ENCODE peak calls at places on chromosomes 1 and 21, in ten cellular contexts. E is activated CD4-positive, CD25-positive, alpha-beta regulatory T cell treated with anti-CD3 and anti-CD28 coated beads, Interleukin-2, amount 50 U/mL, for 72 hours; I is choroid plexus epithelial cell; S is NCI-H1105 treated with DMSO at 0.1 percent for 48 hours; U is mammary epithelial cell; P is T follicular helper cell; C is type B pancreatic cell; F is IMR-90; Q is non-pigmented ciliary epithelial cell; Y is ACHN. X is an unnamed sample.

GRCh38 chr21:38869946-38870345 is 64.2 kb downstream of the ETS2 start:
- DNase-seq in E (no peak), I (peak), S (no peak), U (no peak), P (no peak), C (no peak), F (peak), Q (no peak), Y (no peak), X (no peak)

GRCh38 chr1:109379422-109379821 is 18.3 kb downstream of the SORT1 start:
- DNase-seq in E (no peak), I (peak), S (no peak), U (no peak), P (no peak), C (no peak), F (peak), Q (no peak), Y (no peak), X (no peak)

GRCh38 chr1:73909043-73909567 is 288.9 kb downstream of the LRRIQ3 start:
- DNase-seq in E (no peak), I (no peak), S (peak), U (no peak), P (no peak), C (no peak), F (no peak), Q (no peak), Y (no peak), X (no peak)

GRCh38 chr1:23566304-23566703 is 7.0 kb upstream of the ID3 start:
- DNase-seq in E (no peak), I (peak), S (no peak), U (no peak), P (no peak), C (no peak), F (no peak), Q (no peak), Y (no peak), X (no peak)

GRCh38 chr1:101158424-101158823 is 78.4 kb upstream of the S1PR1 start:
- DNase-seq in E (no peak), I (no peak), S (no peak), U (no peak), P (no peak), C (no peak), F (no peak), Q (no peak), Y (no peak), X (no peak)

GRCh38 chr1:244917271-244917670 is 52.9 kb upstream of the HNRNPU start:
- DNase-seq in E (no peak), I (no peak), S (no peak), U (no peak), P (no peak), C (no peak), F (no peak), Q (no peak), Y (no peak), X (no peak)

GRCh38 chr1:153533689-153534201 is 2.0 kb downstream of the S100A6 start:
- DNase-seq in E (peak), I (peak), S (no peak), U (peak), P (no peak), C (no peak), F (peak), Q (peak), Y (peak), X (peak)

GRCh38 chr21:42499430-42500106 is 3.5 kb upstream of the RSPH1 start:
- DNase-seq in E (no peak), I (no peak), S (peak), U (no peak), P (no peak), C (peak), F (no peak), Q (no peak), Y (no peak), X (no peak)

GRCh38 chr1:161763522-161764098 is 2.5 kb upstream of the ATF6 start:
- DNase-seq in E (no peak), I (peak), S (no peak), U (peak), P (peak), C (no peak), F (no peak), Q (no peak), Y (peak), X (no peak)

GRCh38 chr1:41588334-41588875 is 103.9 kb upstream of the EDN2 start:
- DNase-seq in E (no peak), I (no peak), S (no peak), U (no peak), P (no peak), C (no peak), F (no peak), Q (no peak), Y (no peak), X (no peak)

GRCh38 chr1:8706995-8707396 is 110.4 kb downstream of the RERE start:
- DNase-seq in E (no peak), I (peak), S (peak), U (no peak), P (no peak), C (no peak), F (peak), Q (no peak), Y (no peak), X (no peak)

GRCh38 chr1:51768971-51769601 is 109.4 kb downstream of the NRDC start:
- DNase-seq in E (no peak), I (peak), S (peak), U (peak), P (no peak), C (no peak), F (peak), Q (peak), Y (peak), X (peak)

GRCh38 chr21:33762798-33763572 is 120.7 kb downstream of the ITSN1 start:
- DNase-seq in E (no peak), I (peak), S (no peak), U (peak), P (no peak), C (no peak), F (peak), Q (peak), Y (no peak), X (peak)

GRCh38 chr1:20093940-20094391 is 24.0 kb downstream of the PLA2G5 start:
- DNase-seq in E (no peak), I (no peak), S (no peak), U (no peak), P (no peak), C (no peak), F (no peak), Q (no peak), Y (no peak), X (no peak)

GRCh38 chr1:226545806-226546596 is 2.6 kb upstream of the STUM start:
- DNase-seq in E (no peak), I (no peak), S (no peak), U (no peak), P (no peak), C (no peak), F (no peak), Q (no peak), Y (no peak), X (no peak)

GRCh38 chr21:29256125-29256895 is 42.4 kb upstream of the BACH1 start:
- DNase-seq in E (no peak), I (no peak), S (peak), U (no peak), P (no peak), C (no peak), F (no peak), Q (no peak), Y (no peak), X (no peak)

GRCh38 chr21:33443174-33443573 is 36.6 kb downstream of the TMEM50B start:
- DNase-seq in E (no peak), I (no peak), S (no peak), U (no peak), P (no peak), C (no peak), F (no peak), Q (no peak), Y (no peak), X (no peak)

GRCh38 chr1:53947172-53947835 is 1.2 kb downstream of the LRRC42 start:
- DNase-seq in E (no peak), I (no peak), S (peak), U (no peak), P (no peak), C (no peak), F (no peak), Q (no peak), Y (no peak), X (no peak)

X was measured in AG09309.